ENCODE peak calls at places on chromosomes 6 and 20, in five cellular contexts. One of them, this sample, is unnamed.
A peak's percentile ranks its signal among the peaks of the same experiment; 100 is the strongest.

GRCh38 chr20:17456226-17456625 is 75.0 kb downstream of the BFSP1 start:
- DNase-seq in bronchial epithelial cell: no peak
- DNase-seq in Kasumi-1: no peak
- DNase-seq in amygdala: no peak
- DNase-seq in activated naive CD8-positive, alpha-beta T cell treated with anti-CD3 and anti-CD28 coated beads, Interleukin-2, amount 50 U/mL, for 24 hours: no peak
- DNase-seq in this sample: no peak

GRCh38 chr6:135759831-135760230 is 91.7 kb upstream of the PDE7B start:
- DNase-seq in bronchial epithelial cell: no peak
- DNase-seq in Kasumi-1: no peak
- DNase-seq in amygdala: no peak
- DNase-seq in activated naive CD8-positive, alpha-beta T cell treated with anti-CD3 and anti-CD28 coated beads, Interleukin-2, amount 50 U/mL, for 24 hours: no peak
- DNase-seq in this sample: no peak

GRCh38 chr6:2396856-2397640 is 151.6 kb upstream of the GMDS start:
- DNase-seq in bronchial epithelial cell: no peak
- DNase-seq in Kasumi-1: no peak
- DNase-seq in amygdala: no peak
- DNase-seq in activated naive CD8-positive, alpha-beta T cell treated with anti-CD3 and anti-CD28 coated beads, Interleukin-2, amount 50 U/mL, for 24 hours: no peak
- DNase-seq in this sample: no peak

GRCh38 chr6:4889701-4890100 is 113.5 kb downstream of the CDYL start:
- DNase-seq in bronchial epithelial cell: no peak
- DNase-seq in Kasumi-1: peak; percentile 82
- DNase-seq in amygdala: no peak
- DNase-seq in activated naive CD8-positive, alpha-beta T cell treated with anti-CD3 and anti-CD28 coated beads, Interleukin-2, amount 50 U/mL, for 24 hours: no peak
- DNase-seq in this sample: peak; percentile 32

GRCh38 chr6:151286192-151286591 is 46.4 kb downstream of the AKAP12 start:
- DNase-seq in bronchial epithelial cell: peak; percentile 44
- DNase-seq in Kasumi-1: no peak
- DNase-seq in amygdala: no peak
- DNase-seq in activated naive CD8-positive, alpha-beta T cell treated with anti-CD3 and anti-CD28 coated beads, Interleukin-2, amount 50 U/mL, for 24 hours: no peak
- DNase-seq in this sample: no peak

GRCh38 chr6:53808302-53808881 is 13.6 kb downstream of the LRRC1 start:
- DNase-seq in bronchial epithelial cell: no peak
- DNase-seq in Kasumi-1: no peak
- DNase-seq in amygdala: no peak
- DNase-seq in activated naive CD8-positive, alpha-beta T cell treated with anti-CD3 and anti-CD28 coated beads, Interleukin-2, amount 50 U/mL, for 24 hours: no peak
- DNase-seq in this sample: no peak

GRCh38 chr20:61784801-61785566 is 280.7 kb downstream of the TAF4 start:
- DNase-seq in bronchial epithelial cell: no peak
- DNase-seq in Kasumi-1: no peak
- DNase-seq in amygdala: no peak
- DNase-seq in activated naive CD8-positive, alpha-beta T cell treated with anti-CD3 and anti-CD28 coated beads, Interleukin-2, amount 50 U/mL, for 24 hours: no peak
- DNase-seq in this sample: no peak

GRCh38 chr6:53913286-53913685 is 118.5 kb downstream of the LRRC1 start:
- DNase-seq in bronchial epithelial cell: no peak
- DNase-seq in Kasumi-1: no peak
- DNase-seq in amygdala: no peak
- DNase-seq in activated naive CD8-positive, alpha-beta T cell treated with anti-CD3 and anti-CD28 coated beads, Interleukin-2, amount 50 U/mL, for 24 hours: no peak
- DNase-seq in this sample: no peak

GRCh38 chr20:63031251-63032014 is 24.7 kb upstream of the BHLHE23 start:
- DNase-seq in bronchial epithelial cell: no peak
- DNase-seq in Kasumi-1: no peak
- DNase-seq in amygdala: no peak
- DNase-seq in activated naive CD8-positive, alpha-beta T cell treated with anti-CD3 and anti-CD28 coated beads, Interleukin-2, amount 50 U/mL, for 24 hours: no peak
- DNase-seq in this sample: no peak

GRCh38 chr6:133368664-133369063 is 127.5 kb downstream of the EYA4 start:
- DNase-seq in bronchial epithelial cell: peak; percentile 61
- DNase-seq in Kasumi-1: no peak
- DNase-seq in amygdala: no peak
- DNase-seq in activated naive CD8-positive, alpha-beta T cell treated with anti-CD3 and anti-CD28 coated beads, Interleukin-2, amount 50 U/mL, for 24 hours: no peak
- DNase-seq in this sample: no peak

GRCh38 chr6:53517021-53517420 is 27.9 kb downstream of the GCLC start:
- DNase-seq in bronchial epithelial cell: peak; percentile 54
- DNase-seq in Kasumi-1: no peak
- DNase-seq in amygdala: no peak
- DNase-seq in activated naive CD8-positive, alpha-beta T cell treated with anti-CD3 and anti-CD28 coated beads, Interleukin-2, amount 50 U/mL, for 24 hours: no peak
- DNase-seq in this sample: no peak

GRCh38 chr6:53361549-53362031 is 12.8 kb upstream of the ELOVL5 start:
- DNase-seq in bronchial epithelial cell: peak; percentile 79
- DNase-seq in Kasumi-1: no peak
- DNase-seq in amygdala: no peak
- DNase-seq in activated naive CD8-positive, alpha-beta T cell treated with anti-CD3 and anti-CD28 coated beads, Interleukin-2, amount 50 U/mL, for 24 hours: peak; percentile 34
- DNase-seq in this sample: no peak

This sample was measured in H9.